ENCODE peak calls at places on chromosomes 7 and 10, in ten cellular contexts. R is A549, O is sigmoid colon, K is heart left ventricle, P is IMR-90, B is transverse colon, X is HCT116, V is spleen, N is ovary, U is gastrocnemius medialis. M is an unnamed sample.

GRCh38 chr7:143351060-143351459 is 11.5 kb downstream of the FAM131B start:
- DNase-seq in X (no peak), N (no peak), K (no peak), R (no peak), U (no peak), O (no peak), B (no peak), V (no peak), P (no peak), M (no peak)

GRCh38 chr7:129969881-129970446 is 17.2 kb upstream of the UBE2H start:
- DNase-seq in K (no peak), R (no peak), P (peak; percentile 84), X (peak; percentile 41), U (no peak), V (peak; percentile 19), N (no peak), O (no peak), B (peak; percentile 41), M (no peak)

GRCh38 chr7:75900617-75901315 is 14.2 kb upstream of the POR start:
- DNase-seq in O (no peak), U (no peak), B (no peak), R (no peak), K (no peak), X (no peak), V (no peak), N (no peak), P (no peak), M (no peak)

GRCh38 chr10:11787846-11788245 is 35.3 kb upstream of the PROSER2 start:
- DNase-seq in N (no peak), V (peak; percentile 54), K (no peak), O (no peak), R (no peak), X (no peak), P (no peak), B (no peak), U (no peak), M (no peak)

GRCh38 chr10:48292616-48293015 is 13.9 kb upstream of the MAPK8 start:
- DNase-seq in U (no peak), O (no peak), P (no peak), V (no peak), N (no peak), X (no peak), K (no peak), B (no peak), R (no peak), M (no peak)

GRCh38 chr10:15695852-15696251 is 23.9 kb downstream of the ITGA8 start:
- DNase-seq in P (no peak), B (no peak), V (no peak), R (no peak), O (no peak), K (no peak), N (no peak), U (peak; percentile 25), X (no peak), M (no peak)

GRCh38 chr7:74032191-74032490 is 4.2 kb downstream of the ELN start:
- DNase-seq in K (peak; percentile 46), X (no peak), U (peak; percentile 46), N (peak; percentile 61), R (no peak), O (peak; percentile 93), P (peak; percentile 77), V (no peak), B (no peak), M (peak; percentile 76)

GRCh38 chr10:15585303-15585715 is 134.4 kb downstream of the ITGA8 start:
- DNase-seq in P (peak; percentile 19), K (peak; percentile 45), O (no peak), B (peak; percentile 70), N (peak; percentile 40), V (peak; percentile 75), U (no peak), R (peak; percentile 27), X (peak; percentile 51), M (peak; percentile 40)

GRCh38 chr7:101172005-101172853 is 6.9 kb upstream of the VGF start:
- DNase-seq in U (no peak), V (no peak), O (no peak), N (no peak), K (no peak), P (no peak), X (no peak), B (no peak), R (no peak), M (no peak)

GRCh38 chr7:18036783-18037182 is 9.1 kb upstream of the PRPS1L1 start:
- DNase-seq in R (no peak), B (no peak), N (no peak), P (no peak), U (no peak), V (no peak), O (no peak), K (no peak), X (no peak), M (no peak)

GRCh38 chr7:29565186-29565540 is 1.5 kb downstream of the PRR15 start:
- DNase-seq in U (no peak), V (no peak), K (no peak), O (no peak), R (no peak), X (no peak), N (no peak), P (peak; percentile 1), B (no peak), M (no peak)

DNA sequence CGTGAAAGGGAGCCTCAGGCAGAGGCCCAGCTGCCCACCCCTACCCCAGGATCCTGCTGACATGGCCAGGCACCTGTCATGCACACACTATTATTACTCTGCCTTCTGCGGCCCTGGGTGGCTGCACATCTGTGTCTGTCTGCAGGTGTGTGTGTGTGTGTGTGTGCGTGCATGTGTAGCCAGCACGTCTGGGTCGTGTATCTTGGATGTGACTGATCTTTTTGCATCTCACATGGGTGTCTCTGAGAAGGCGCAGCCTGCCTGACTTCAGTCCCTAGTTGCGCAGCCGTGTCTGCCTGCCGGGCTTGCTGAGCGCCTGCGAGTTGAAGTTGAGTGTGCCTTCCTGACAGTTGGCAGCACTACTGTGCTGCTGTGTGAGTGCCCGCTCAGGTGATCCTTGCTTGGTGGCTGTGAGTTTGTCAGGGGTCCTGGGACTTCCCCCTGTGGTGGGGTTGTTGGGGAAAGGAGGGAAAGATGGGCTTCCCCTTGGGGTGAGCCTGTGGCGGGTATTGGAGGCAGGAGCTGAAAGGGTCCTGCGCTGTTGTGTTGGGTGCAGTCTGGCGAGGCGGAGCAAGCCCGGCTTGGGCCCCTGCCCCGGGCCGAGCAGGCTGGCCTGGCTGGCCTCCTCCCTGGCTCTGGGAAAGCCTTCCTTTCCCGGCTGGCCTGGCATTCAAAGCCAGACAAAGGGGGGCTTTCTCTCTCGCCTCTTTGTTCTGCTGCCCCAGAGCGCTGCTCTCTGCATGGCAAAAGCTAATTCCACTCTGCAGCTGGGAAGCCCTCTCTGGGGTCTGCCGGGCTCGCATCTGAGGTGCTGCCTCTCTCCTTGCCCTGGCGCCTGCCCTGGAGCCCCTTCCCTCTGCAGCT is 4.8 kb downstream of the TRIM8 start:
- DNase-seq in P (no peak), O (no peak), B (no peak), R (no peak), U (peak; percentile 52), V (peak; percentile 85), K (peak; percentile 34), N (no peak), X (no peak), M (no peak)
- H3K4me1 ChIP-seq in P (peaks cover 40% of the 10 kb centered on the region), O (peaks cover 80% of the 10 kb centered on the region), B (peaks cover 51% of the 10 kb centered on the region), R (peaks cover 26% of the 10 kb centered on the region), U (peaks cover 53% of the 10 kb centered on the region), V (peaks cover 75% of the 10 kb centered on the region), K (peaks cover 63% of the 10 kb centered on the region), N (peaks cover 31% of the 10 kb centered on the region), X (peaks cover 39% of the 10 kb centered on the region), M (peaks cover 41% of the 10 kb centered on the region)

GRCh38 chr10:43419997-43420368 is 11.0 kb upstream of the HNRNPF start:
- DNase-seq in B (no peak), R (no peak), X (no peak), V (no peak), P (no peak), O (no peak), N (no peak), U (no peak), K (no peak), M (no peak)

GRCh38 chr10:43421201-43421507 is 12.2 kb upstream of the HNRNPF start:
- DNase-seq in O (no peak), X (no peak), U (no peak), V (no peak), R (no peak), N (no peak), B (no peak), P (no peak), K (no peak), M (no peak)

GRCh38 chr10:43417950-43418768 is 9.2 kb upstream of the HNRNPF start:
- DNase-seq in O (no peak), P (no peak), X (no peak), V (no peak), N (no peak), U (no peak), K (no peak), R (no peak), B (no peak), M (no peak)

GRCh38 chr10:43421519-43421918 is 12.5 kb upstream of the HNRNPF start:
- DNase-seq in U (no peak), K (no peak), X (no peak), N (no peak), R (no peak), P (no peak), O (no peak), B (no peak), V (no peak), M (no peak)

GRCh38 chr10:43420369-43421200 is 11.6 kb upstream of the HNRNPF start:
- DNase-seq in U (peak; percentile 95), O (peak; percentile 98), X (no peak), R (peak; percentile 49), V (peak; percentile 96), B (peak; percentile 87), N (peak; percentile 89), P (peak; percentile 78), K (peak; percentile 91), M (peak; percentile 90)
- TF ChIP-seq POLR2A in U (peak; percentile 88), O (peak; percentile 53), X (peak; percentile 56), R (peak; percentile 35), V (peak; percentile 61), B (peak; percentile 87), N (peak; percentile 66), P (peak; percentile 50), K (no peak), M (peak; percentile 73)

DNA sequence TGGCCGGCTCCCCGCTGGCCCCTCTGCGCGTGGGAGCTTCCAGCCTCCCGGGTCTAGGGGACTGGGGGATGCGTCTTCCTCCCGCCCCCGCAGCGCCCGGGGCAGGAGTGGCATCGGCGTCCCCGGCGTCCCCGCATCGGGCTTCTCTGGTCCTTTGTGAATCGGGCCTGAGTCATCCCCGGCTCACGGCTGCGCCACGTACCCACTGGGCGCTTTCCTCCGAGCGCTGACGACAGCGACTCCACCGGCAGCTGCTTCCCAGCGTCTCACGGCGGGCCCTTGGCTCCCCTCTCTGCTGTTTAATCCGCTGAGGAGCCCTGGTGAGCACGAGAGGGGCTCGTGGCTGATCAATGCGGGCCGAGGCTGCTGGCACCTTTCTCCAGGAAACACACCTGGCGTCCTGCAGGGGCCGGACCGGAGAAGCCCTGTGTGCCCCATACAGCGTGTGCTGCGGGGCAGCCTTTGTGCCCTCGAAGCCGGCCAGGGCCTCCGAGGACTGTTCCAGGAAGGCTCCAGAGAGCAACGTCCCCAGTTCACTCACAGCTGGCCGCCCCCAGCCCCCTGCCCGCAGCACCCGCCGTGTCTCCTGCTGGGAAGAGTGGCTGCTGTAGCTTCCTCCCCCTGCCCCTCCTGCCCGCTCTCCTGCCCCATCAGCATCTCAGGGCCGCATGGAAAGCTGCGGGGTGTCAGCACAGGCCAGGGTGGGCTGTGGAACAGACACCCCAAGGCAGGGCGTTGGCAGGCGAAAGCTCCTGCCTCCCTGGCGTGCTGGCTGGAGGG is 95.5 kb upstream of the DIP2C start:
- DNase-seq in B (peak; percentile 45), R (peak; percentile 54), P (peak; percentile 88), O (peak; percentile 86), K (no peak), X (peak; percentile 58), N (peak; percentile 60), V (peak; percentile 74), U (peak; percentile 61), M (no peak)
- TF ChIP-seq CTCF in B (no peak), R (peak; percentile 8), P (peak; percentile 43), O (no peak), K (no peak), X (no peak), N (no peak), V (no peak), U (no peak), M (no peak)

GRCh38 chr10:70759769-70760168 is 25.4 kb downstream of the TBATA start:
- DNase-seq in K (no peak), V (peak; percentile 73), N (no peak), B (no peak), P (no peak), X (no peak), U (no peak), R (no peak), O (peak; percentile 44), M (no peak)
- H3K4me1 ChIP-seq in K (no peaks in the 10 kb centered on the region), V (no peaks in the 10 kb centered on the region), N (no peaks in the 10 kb centered on the region), B (no peaks in the 10 kb centered on the region), P (no peaks in the 10 kb centered on the region), X (peaks cover 44% of the 10 kb centered on the region), U (no peaks in the 10 kb centered on the region), R (peaks cover 5% of the 10 kb centered on the region), O (no peaks in the 10 kb centered on the region), M (no peaks in the 10 kb centered on the region)

M was measured in uterus.